ENCODE peak calls at places on chromosomes 12 and 14, in nine cellular contexts. C, H, Z, T, N, X, R, Y and O are unnamed samples.
A peak's percentile ranks its signal among the peaks of the same experiment; 100 is the strongest.

GRCh38 chr14:73269729-73270651 is 32.7 kb downstream of the PAPLN start:
- DNase-seq in C (no peak), H (no peak), Z (peak; percentile 34), T (no peak), N (no peak), X (peak; percentile 61), R (peak; percentile 56), Y (no peak), O (peak; percentile 6)

GRCh38 chr12:119835068-119835467 is 42.1 kb downstream of the CIT start:
- DNase-seq in C (no peak), H (no peak), Z (no peak), T (no peak), N (no peak), X (no peak), R (no peak), Y (no peak), O (no peak)

GRCh38 chr14:45089813-45090212 is 5.9 kb downstream of the PRPF39 start:
- DNase-seq in C (no peak), H (no peak), Z (no peak), T (no peak), N (no peak), X (no peak), R (no peak), Y (no peak), O (no peak)

GRCh38 chr12:113145720-113146551 is 3.6 kb upstream of the CFAP73 start:
- DNase-seq in C (no peak), H (no peak), Z (no peak), T (no peak), N (no peak), X (no peak), R (no peak), Y (no peak), O (no peak)

GRCh38 chr14:89549381-89550102 is 132.5 kb upstream of the FOXN3 start:
- DNase-seq in C (no peak), H (no peak), Z (no peak), T (no peak), N (no peak), X (no peak), R (no peak), Y (no peak), O (no peak)

GRCh38 chr12:50964432-50964831 is 12.1 kb downstream of the HIGD1C start:
- DNase-seq in C (no peak), H (no peak), Z (no peak), T (no peak), N (no peak), X (no peak), R (no peak), Y (no peak), O (no peak)

GRCh38 chr12:76784600-76785051 is 20.7 kb downstream of the ZDHHC17 start:
- DNase-seq in C (no peak), H (no peak), Z (no peak), T (no peak), N (no peak), X (no peak), R (no peak), Y (no peak), O (no peak)

GRCh38 chr12:65810036-65810435 is 14.2 kb upstream of the HMGA2 start:
- DNase-seq in C (no peak), H (no peak), Z (no peak), T (no peak), N (no peak), X (no peak), R (no peak), Y (no peak), O (no peak)

GRCh38 chr14:106228541-106229158 is 702.3 kb downstream of the TMEM121 start:
- DNase-seq in C (no peak), H (no peak), Z (no peak), T (no peak), N (no peak), X (no peak), R (no peak), Y (no peak), O (no peak)

GRCh38 chr12:99767809-99768208 is 120.3 kb downstream of the GARIN6 start:
- DNase-seq in C (no peak), H (peak; percentile 7), Z (no peak), T (no peak), N (no peak), X (peak; percentile 1), R (no peak), Y (no peak), O (no peak)

GRCh38 chr12:104216461-104217058 is 981 bp downstream of the TXNRD1 start:
- DNase-seq in C (no peak), H (no peak), Z (no peak), T (no peak), N (no peak), X (peak; percentile 20), R (no peak), Y (no peak), O (no peak)

GRCh38 chr12:25759752-25760151 is 198.7 kb upstream of the RASSF8 start:
- DNase-seq in C (no peak), H (no peak), Z (no peak), T (no peak), N (no peak), X (no peak), R (no peak), Y (no peak), O (no peak)

GRCh38 chr12:124715121-124715990 is 147.9 kb upstream of the NCOR2 start:
- DNase-seq in C (no peak), H (no peak), Z (no peak), T (no peak), N (no peak), X (no peak), R (no peak), Y (no peak), O (no peak)

GRCh38 chr12:25491396-25491948 is 61.6 kb downstream of the LMNTD1 start:
- DNase-seq in C (no peak), H (no peak), Z (no peak), T (no peak), N (no peak), X (no peak), R (no peak), Y (no peak), O (no peak)

GRCh38 chr12:96215933-96216273 is 21.7 kb downstream of the ELK3 start:
- DNase-seq in C (no peak), H (no peak), Z (no peak), T (no peak), N (no peak), X (no peak), R (no peak), Y (peak; percentile 15), O (no peak)

GRCh38 chr14:103233328-103233727 is 100.7 kb upstream of the EIF5 start:
- DNase-seq in C (no peak), H (no peak), Z (no peak), T (no peak), N (no peak), X (no peak), R (no peak), Y (no peak), O (no peak)

GRCh38 chr12:112153900-112154234 is 28.5 kb downstream of the TRAFD1 start:
- DNase-seq in C (no peak), H (no peak), Z (no peak), T (no peak), N (no peak), X (no peak), R (no peak), Y (no peak), O (no peak)

DNA sequence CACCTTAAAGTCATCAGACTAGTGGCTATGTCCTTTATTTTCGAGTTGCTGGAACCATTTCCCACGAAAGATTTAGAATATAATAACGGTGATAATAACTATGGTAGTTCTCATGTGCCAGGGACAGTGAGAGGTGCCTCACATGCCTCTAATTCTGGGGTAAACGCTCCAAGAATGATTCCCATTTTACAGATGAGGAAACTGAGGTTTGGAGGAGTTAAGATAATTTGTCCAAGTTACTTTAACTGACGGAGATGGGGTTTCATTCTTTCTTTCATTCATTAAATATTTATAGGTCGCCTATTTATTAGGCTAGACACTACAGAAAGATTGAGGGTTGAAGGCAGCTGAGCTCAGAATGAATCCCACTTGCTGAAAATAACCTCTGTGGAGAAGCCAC is 30.7 kb upstream of the FOS start:
- DNase-seq in C (no peak), H (no peak), Z (no peak), T (no peak), N (no peak), X (no peak), R (no peak), Y (no peak), O (no peak)
- TF ChIP-seq POLR2AphosphoS5 in C (no peak), H (no peak), Z (no peak), T (no peak), N (no peak), X (no peak), R (no peak), Y (no peak), O (no peak)

DNA sequence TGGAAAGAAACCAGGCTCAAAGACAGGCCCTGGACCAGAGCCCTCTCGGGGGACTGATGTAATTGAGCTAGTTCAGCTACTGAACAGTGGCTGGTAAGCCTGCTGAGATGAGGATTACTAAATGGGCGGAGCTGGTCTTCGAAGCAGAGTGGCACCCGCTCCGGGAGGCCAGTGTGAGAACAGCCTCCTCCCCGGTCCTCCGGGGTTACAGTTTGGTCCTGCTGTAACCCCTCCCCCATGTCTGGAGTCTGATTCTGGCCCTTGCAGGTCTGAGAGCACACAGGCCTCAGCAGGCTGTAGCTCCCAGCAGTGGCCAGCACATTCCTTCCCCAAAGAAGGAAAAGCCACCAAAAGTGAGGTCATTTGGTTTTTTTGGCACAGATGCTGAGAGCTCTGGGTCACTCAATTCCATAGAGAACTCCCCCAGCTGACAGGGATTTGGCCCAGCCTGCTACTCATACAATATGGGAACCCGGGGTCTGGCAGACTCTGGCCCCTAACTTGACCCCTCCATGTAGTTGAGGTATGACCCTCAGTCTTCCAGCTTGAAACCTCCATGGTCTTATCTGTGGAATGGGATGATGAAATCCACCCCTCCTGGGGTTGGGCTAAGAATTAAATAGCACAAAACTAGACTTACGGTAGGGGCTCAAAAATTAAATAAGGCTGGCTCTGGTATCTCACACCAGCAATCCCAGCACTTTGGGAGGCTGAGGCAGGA is 39.0 kb downstream of the ACTN1 start:
- DNase-seq in C (peak; percentile 83), H (no peak), Z (peak; percentile 51), T (no peak), N (no peak), X (peak; percentile 98), R (no peak), Y (peak; percentile 88), O (no peak)
- TF ChIP-seq POLR2AphosphoS5 in C (no peak), H (no peak), Z (no peak), T (no peak), N (no peak), X (peak; percentile 91), R (no peak), Y (peak; percentile 40), O (no peak)

DNA sequence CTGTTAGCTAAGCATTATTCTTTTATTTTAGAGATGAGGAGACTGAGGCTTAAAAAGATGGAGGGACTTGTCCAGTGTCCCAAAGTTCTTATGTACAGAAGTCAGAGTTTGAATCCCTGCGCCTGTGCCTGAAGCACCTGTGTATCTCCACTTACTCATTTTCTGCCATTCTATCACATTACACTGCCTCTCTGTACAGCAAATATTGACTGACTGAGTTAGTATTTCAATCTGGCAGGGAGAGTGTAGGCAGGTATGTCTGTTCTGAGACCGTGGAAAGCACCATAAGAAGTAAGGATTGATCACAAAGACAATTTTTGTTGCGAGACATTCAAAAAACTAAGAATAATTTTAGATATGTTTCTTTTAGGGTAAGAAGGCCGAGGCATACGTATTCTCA is 162.7 kb downstream of the KITLG start:
- DNase-seq in C (no peak), H (no peak), Z (no peak), T (no peak), N (no peak), X (no peak), R (no peak), Y (no peak), O (no peak)
- TF ChIP-seq POLR2AphosphoS5 in C (no peak), H (no peak), Z (no peak), T (no peak), N (no peak), X (no peak), R (no peak), Y (no peak), O (no peak)

GRCh38 chr12:8026282-8026637 is 6.3 kb upstream of the FOXJ2 start:
- DNase-seq in C (no peak), H (no peak), Z (no peak), T (no peak), N (no peak), X (no peak), R (no peak), Y (no peak), O (no peak)
- TF ChIP-seq POLR2AphosphoS5 in C (no peak), H (peak; percentile 70), Z (peak; percentile 92), T (peak; percentile 47), N (peak; percentile 41), X (no peak), R (no peak), Y (peak; percentile 72), O (no peak)